ENCODE peak calls at places on chromosomes 12 and 14, in six cellular contexts. R is ovary, O is tibial artery, K is body of pancreas, T is cardiac muscle cell, Q is thoracic aorta. L is an unnamed sample.

GRCh38 chr14:105464501-105464900 is 10.1 kb upstream of the CRIP2 start:
- DNase-seq in Q (no peak), K (no peak), T (no peak), R (no peak), O (no peak), L (no peak)

GRCh38 chr14:91417134-91417982 is at the start of gene CCDC88C:
- DNase-seq in T (peak; percentile 61), R (peak; percentile 43), O (no peak), Q (no peak), K (peak; percentile 83), L (no peak)

GRCh38 chr14:33515441-33515840 is 435.4 kb downstream of the EGLN3 start:
- DNase-seq in T (no peak), O (no peak), K (no peak), Q (no peak), R (no peak), L (peak; percentile 18)

GRCh38 chr12:123886258-123886657 is 86.4 kb downstream of the CCDC92 start:
- DNase-seq in K (no peak), T (no peak), O (no peak), R (no peak), Q (no peak), L (no peak)

GRCh38 chr12:16189849-16190248 is 87.6 kb downstream of the SLC15A5 start:
- DNase-seq in T (peak; percentile 58), Q (no peak), K (peak; percentile 11), R (no peak), O (no peak), L (no peak)

GRCh38 chr12:92503029-92503931 is 199.5 kb upstream of the PLEKHG7 start:
- DNase-seq in R (peak; percentile 30), T (no peak), K (peak; percentile 63), O (no peak), Q (no peak), L (no peak)

GRCh38 chr14:51328089-51328941 is 88.3 kb downstream of the TMX1 start:
- DNase-seq in Q (no peak), R (no peak), T (no peak), K (no peak), O (no peak), L (peak; percentile 59)

GRCh38 chr14:34722723-34723545 is 8.5 kb upstream of the CFL2 start:
- DNase-seq in Q (no peak), R (peak; percentile 41), O (no peak), K (peak; percentile 47), T (peak; percentile 52), L (peak; percentile 52)

GRCh38 chr14:99189201-99189801 is 82.7 kb downstream of the BCL11B start:
- DNase-seq in O (no peak), R (no peak), T (no peak), Q (no peak), K (no peak), L (no peak)

GRCh38 chr12:62738105-62738504 is 196.8 kb downstream of the PPM1H start:
- DNase-seq in T (no peak), Q (no peak), O (no peak), K (no peak), R (no peak), L (no peak)

GRCh38 chr12:713281-713875 is 39.0 kb upstream of the WNK1 start:
- DNase-seq in K (no peak), T (no peak), Q (no peak), O (no peak), R (no peak), L (no peak)

GRCh38 chr12:75177997-75178396 is 31.6 kb downstream of the KCNC2 start:
- DNase-seq in K (no peak), R (no peak), T (no peak), O (no peak), Q (no peak), L (peak; percentile 72)

GRCh38 chr12:114869091-114869834 is 185.3 kb upstream of the TBX3 start:
- DNase-seq in T (no peak), R (no peak), O (no peak), Q (no peak), K (no peak), L (no peak)

GRCh38 chr12:91423336-91424050 is 240.9 kb upstream of the DCN start:
- DNase-seq in T (no peak), Q (no peak), O (no peak), K (no peak), R (no peak), L (no peak)

GRCh38 chr14:71141701-71142374 is 234.6 kb downstream of the PCNX1 start:
- DNase-seq in K (no peak), Q (no peak), O (no peak), T (no peak), R (no peak), L (peak; percentile 55)

GRCh38 chr12:46556820-46557524 is 184.4 kb upstream of the SLC38A2 start:
- DNase-seq in O (no peak), T (no peak), K (no peak), Q (no peak), R (no peak), L (peak; percentile 81)

GRCh38 chr14:71319646-71320045 is 412.4 kb downstream of the PCNX1 start:
- DNase-seq in Q (no peak), K (peak; percentile 6), R (no peak), T (peak; percentile 20), O (no peak), L (peak; percentile 20)

GRCh38 chr12:104713444-104713843 is 244.6 kb downstream of the SLC41A2 start:
- DNase-seq in Q (no peak), K (no peak), R (no peak), T (no peak), O (no peak), L (no peak)

GRCh38 chr12:104718581-104718980 is 239.5 kb downstream of the SLC41A2 start:
- DNase-seq in K (no peak), Q (no peak), T (no peak), R (no peak), O (no peak), L (no peak)

GRCh38 chr12:104714369-104714768 is 243.7 kb downstream of the SLC41A2 start:
- DNase-seq in K (no peak), O (no peak), R (no peak), T (no peak), Q (no peak), L (no peak)

GRCh38 chr12:104715562-104716182 is 242.4 kb downstream of the SLC41A2 start:
- DNase-seq in T (no peak), Q (no peak), K (no peak), R (no peak), O (no peak), L (no peak)

DNA sequence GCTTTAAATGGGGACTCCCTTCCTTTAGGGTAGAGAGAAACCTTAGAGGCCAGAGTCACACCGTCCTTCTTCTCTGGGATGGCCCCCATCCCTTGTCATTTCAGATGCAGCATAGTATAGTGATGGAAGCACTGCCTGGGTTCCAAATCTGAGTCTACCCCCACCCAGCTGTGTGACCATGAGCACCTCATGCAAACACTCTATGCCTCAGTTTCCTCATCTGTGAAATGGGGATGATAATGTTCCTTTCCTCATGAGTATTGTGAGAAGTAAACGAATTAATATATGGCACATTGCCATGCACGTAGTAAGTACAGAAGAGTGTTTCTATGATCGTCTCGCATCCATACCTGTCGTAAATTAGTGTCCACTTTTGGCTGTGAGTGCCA is 241.9 kb downstream of the SLC41A2 start:
- DNase-seq in K (no peak), T (no peak), O (no peak), Q (no peak), R (no peak), L (no peak)
- H3K27me3 ChIP-seq in K (no peaks in the 10 kb centered on the region), T (no peaks in the 10 kb centered on the region), O (no peaks in the 10 kb centered on the region), Q (no peaks in the 10 kb centered on the region), R (no peaks in the 10 kb centered on the region), L (no peaks in the 10 kb centered on the region)

GRCh38 chr14:32470161-32470705 is 141.1 kb downstream of the AKAP6 start:
- DNase-seq in T (no peak), K (no peak), R (no peak), Q (no peak), O (no peak), L (no peak)

GRCh38 chr14:32472081-32472480 is 143.0 kb downstream of the AKAP6 start:
- DNase-seq in O (no peak), K (no peak), Q (no peak), T (no peak), R (no peak), L (no peak)

GRCh38 chr14:32471183-32471582 is 142.1 kb downstream of the AKAP6 start:
- DNase-seq in O (no peak), Q (no peak), T (no peak), K (no peak), R (no peak), L (no peak)

GRCh38 chr14:32468955-32469354 is 139.9 kb downstream of the AKAP6 start:
- DNase-seq in R (no peak), O (no peak), Q (no peak), K (peak; percentile 7), T (no peak), L (peak; percentile 77)

DNA sequence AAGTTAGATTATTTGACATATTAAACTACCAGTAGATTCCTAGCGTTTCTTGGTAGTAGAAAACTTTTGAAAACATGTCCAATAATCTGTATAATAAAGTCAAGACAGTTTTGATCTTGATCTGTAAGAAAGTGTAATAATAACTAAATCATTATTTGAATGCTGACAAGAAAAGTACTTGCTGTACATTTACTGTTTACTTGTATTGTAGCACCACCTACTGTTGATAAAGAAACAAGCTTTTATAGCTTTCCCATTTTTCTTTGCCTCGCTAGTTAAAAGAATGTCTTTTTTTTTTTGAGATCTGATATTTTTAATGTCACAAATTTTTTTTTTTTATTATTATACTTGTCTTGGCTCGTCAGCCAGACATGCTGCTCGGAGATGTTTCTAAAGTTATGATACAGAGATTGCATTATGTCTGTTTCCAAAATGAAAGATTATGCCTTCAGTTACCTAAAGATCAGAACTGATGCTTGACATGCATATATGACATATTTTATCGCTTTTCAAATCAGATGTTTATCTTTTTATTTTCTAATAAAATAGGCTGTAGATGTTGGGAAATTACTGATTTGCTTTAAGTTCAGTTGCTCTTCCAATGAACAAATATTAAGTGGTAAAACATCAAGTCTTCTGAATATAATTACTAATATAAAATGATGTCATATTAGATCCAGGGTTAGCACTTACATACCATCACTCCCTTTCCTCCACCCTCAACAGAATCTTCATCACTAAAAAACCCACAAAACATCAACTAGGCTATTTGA is 140.5 kb downstream of the AKAP6 start:
- DNase-seq in K (no peak), T (peak; percentile 54), O (no peak), Q (no peak), R (no peak), L (no peak)
- TF ChIP-seq CTCF in K (peak; percentile 58), T (peak; percentile 55), O (peak; percentile 56), Q (peak; percentile 45), R (peak; percentile 25), L (peak; percentile 17)

GRCh38 chr12:49980501-49981158 is 7.9 kb downstream of the AQP6 start:
- DNase-seq in T (no peak), K (no peak), Q (no peak), O (no peak), R (no peak), L (no peak)

GRCh38 chr12:49983892-49984291 is 11.1 kb downstream of the AQP6 start:
- DNase-seq in O (no peak), Q (no peak), K (no peak), T (peak; percentile 62), R (no peak), L (peak; percentile 82)

GRCh38 chr12:49984476-49984890 is 11.7 kb downstream of the AQP6 start:
- DNase-seq in T (no peak), R (no peak), O (no peak), K (no peak), Q (no peak), L (no peak)

GRCh38 chr12:49984960-49985359 is 12.2 kb downstream of the AQP6 start:
- DNase-seq in O (no peak), T (no peak), Q (no peak), K (no peak), R (no peak), L (no peak)

GRCh38 chr12:49982246-49983229 is 9.8 kb downstream of the AQP6 start:
- DNase-seq in T (no peak), O (no peak), R (no peak), Q (no peak), K (no peak), L (no peak)
- H3K27ac ChIP-seq in T (no peak overlapping the region), O (no peak overlapping the region), R (no peak overlapping the region), Q (no peak overlapping the region), K (no peak overlapping the region), L (no peak overlapping the region)

GRCh38 chr12:130043685-130044421 is 118.4 kb upstream of the FZD10 start:
- DNase-seq in Q (no peak), R (no peak), O (no peak), K (no peak), T (no peak), L (no peak)
- H3K27me3 ChIP-seq in Q (no peaks in the 10 kb centered on the region), R (no peaks in the 10 kb centered on the region), O (no peaks in the 10 kb centered on the region), K (no peaks in the 10 kb centered on the region), T (peaks cover 96% of the 10 kb centered on the region), L (peaks cover 9% of the 10 kb centered on the region)